ENCODE peak calls at places on chromosomes 4 and X, in ten cellular contexts. X is astrocyte of the spinal cord, F is thyroid gland, J is breast epithelium, D is left lung, V is upper lobe of right lung, E is astrocyte, K is suprapubic skin, R is psoas muscle, B is lower leg skin. W is an unnamed sample.

GRCh38 chr4:1277667-1278335 is 11.9 kb upstream of the MAEA start:
- DNase-seq in X (no peak), F (no peak), J (no peak), D (no peak), V (no peak), E (no peak), K (no peak), R (no peak), B (peak; percentile 43), W (no peak)

GRCh38 chr4:98470831-98471230 is 187.6 kb downstream of the TSPAN5 start:
- DNase-seq in X (peak; percentile 94), F (no peak), J (no peak), D (no peak), V (no peak), E (peak; percentile 96), K (no peak), R (no peak), B (peak; percentile 31), W (peak; percentile 86)

GRCh38 chrX:50838820-50839600 is 25.0 kb upstream of the SHROOM4 start:
- DNase-seq in X (peak; percentile 61), F (no peak), J (no peak), D (no peak), V (no peak), E (peak; percentile 78), K (no peak), R (no peak), B (no peak), W (peak; percentile 67)

GRCh38 chr4:124762956-124763355 is 50.4 kb upstream of the ANKRD50 start:
- DNase-seq in X (no peak), F (no peak), J (no peak), D (no peak), V (no peak), E (no peak), K (no peak), R (no peak), B (no peak), W (no peak)

GRCh38 chr4:88457307-88458090 is 580 bp downstream of the HERC5 start:
- DNase-seq in X (peak; percentile 1), F (peak; percentile 58), J (no peak), D (peak; percentile 40), V (peak; percentile 76), E (peak; percentile 8), K (no peak), R (peak; percentile 67), B (peak; percentile 89), W (peak; percentile 34)

GRCh38 chr4:113616443-113616842 is 145.1 kb downstream of the CAMK2D start:
- DNase-seq in X (no peak), F (no peak), J (no peak), D (no peak), V (no peak), E (no peak), K (no peak), R (no peak), B (no peak), W (peak; percentile 67)

GRCh38 chr4:139918994-139919393 is 235.0 kb downstream of the MAML3 start:
- DNase-seq in X (no peak), F (no peak), J (no peak), D (no peak), V (no peak), E (peak; percentile 46), K (no peak), R (no peak), B (no peak), W (no peak)

GRCh38 chr4:184846531-184846930 is 20.8 kb upstream of the ACSL1 start:
- DNase-seq in X (no peak), F (no peak), J (no peak), D (no peak), V (no peak), E (no peak), K (no peak), R (no peak), B (no peak), W (no peak)

GRCh38 chr4:173943547-173943946 is 339.9 kb downstream of the FBXO8 start:
- DNase-seq in X (no peak), F (no peak), J (no peak), D (no peak), V (no peak), E (no peak), K (no peak), R (no peak), B (no peak), W (no peak)

GRCh38 chr4:174764105-174764729 is 64.8 kb downstream of the GLRA3 start:
- DNase-seq in X (peak; percentile 74), F (no peak), J (no peak), D (no peak), V (no peak), E (peak; percentile 32), K (no peak), R (no peak), B (no peak), W (peak; percentile 81)

GRCh38 chr4:154626793-154627484 is 14.5 kb upstream of the FGG start:
- DNase-seq in X (peak; percentile 48), F (peak; percentile 82), J (peak; percentile 57), D (peak; percentile 60), V (peak; percentile 87), E (peak; percentile 27), K (no peak), R (peak; percentile 56), B (no peak), W (peak; percentile 51)
- TF ChIP-seq CTCF in X (peak; percentile 68), F (peak; percentile 49), J (no peak), D (peak; percentile 35), V (peak; percentile 54), E (peak; percentile 43), K (peak; percentile 4), R (peak; percentile 28), B (no peak), W (peak; percentile 66)

DNA sequence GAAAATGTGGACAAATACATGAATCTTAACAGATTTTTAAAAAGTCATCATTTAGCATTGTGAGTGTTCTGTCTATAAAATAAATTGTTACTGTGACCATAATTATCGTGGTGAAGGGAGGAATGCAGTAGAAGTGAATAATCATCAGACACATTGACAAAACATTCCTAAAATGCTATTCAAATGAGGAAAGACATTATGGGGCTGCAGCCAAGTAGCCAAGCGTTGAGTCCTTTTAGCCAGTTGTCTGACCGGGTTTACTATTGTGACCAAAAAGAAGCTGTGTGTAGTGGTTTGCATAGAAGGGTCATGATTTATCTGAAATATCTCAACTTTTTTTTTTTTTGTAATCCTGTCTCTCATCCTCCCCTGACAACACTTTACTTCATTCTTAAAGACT is 19.5 kb downstream of the WWC2 start:
- DNase-seq in X (peak; percentile 86), F (peak; percentile 46), J (no peak), D (no peak), V (no peak), E (peak; percentile 98), K (no peak), R (no peak), B (no peak), W (peak; percentile 88)
- H3K4me3 ChIP-seq in X (no peak overlapping the region), F (no peak overlapping the region), J (no peak overlapping the region), D (no peak overlapping the region), V (no peak overlapping the region), E (peak overlapping the region; percentile 38), K (no peak overlapping the region), R (no peak overlapping the region), B (no peak overlapping the region), W (no peak overlapping the region)

GRCh38 chr4:70236125-70236524 is 6.3 kb upstream of the CSN3 start:
- DNase-seq in X (no peak), F (no peak), J (no peak), D (no peak), V (no peak), E (no peak), K (no peak), R (no peak), B (no peak), W (peak; percentile 24)

GRCh38 chr4:70239497-70239896 is 2.9 kb upstream of the CSN3 start:
- DNase-seq in X (no peak), F (no peak), J (no peak), D (no peak), V (no peak), E (no peak), K (no peak), R (no peak), B (no peak), W (no peak)

GRCh38 chr4:70240192-70240591 is 2.2 kb upstream of the CSN3 start:
- DNase-seq in X (peak; percentile 13), F (no peak), J (no peak), D (no peak), V (no peak), E (peak; percentile 20), K (no peak), R (no peak), B (no peak), W (peak; percentile 30)
- TF ChIP-seq CTCF in X (no peak), F (no peak), J (no peak), D (no peak), V (no peak), E (no peak), K (no peak), R (no peak), B (no peak), W (no peak)

DNA sequence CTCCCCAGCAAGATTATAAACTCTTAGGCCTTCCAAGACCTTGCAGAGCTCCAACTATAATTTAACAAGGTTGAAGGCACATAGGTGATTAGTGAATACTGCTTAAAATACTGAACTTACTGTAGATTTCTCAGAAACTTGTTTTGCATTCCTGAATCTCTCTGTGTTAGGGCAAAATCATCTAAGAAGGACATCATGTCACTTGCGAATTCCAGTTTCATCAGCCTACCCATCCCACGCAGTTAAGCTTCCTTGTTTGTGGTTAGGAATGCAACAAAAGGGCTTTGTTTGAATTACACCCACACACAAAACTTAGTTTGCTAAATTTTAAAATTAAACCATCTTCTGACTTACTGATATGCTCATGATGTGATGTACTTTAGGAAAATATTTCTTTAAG is 174.0 kb downstream of the SOWAHB start:
- DNase-seq in X (peak; percentile 63), F (no peak), J (no peak), D (no peak), V (no peak), E (peak; percentile 98), K (no peak), R (no peak), B (no peak), W (peak; percentile 75)
- H3K4me3 ChIP-seq in X (no peak overlapping the region), F (no peak overlapping the region), J (no peak overlapping the region), D (no peak overlapping the region), V (no peak overlapping the region), E (peak overlapping the region; percentile 19), K (no peak overlapping the region), R (no peak overlapping the region), B (no peak overlapping the region), W (no peak overlapping the region)

GRCh38 chr4:81688085-81688484 is 216.4 kb upstream of the RASGEF1B start:
- DNase-seq in X (no peak), F (no peak), J (no peak), D (no peak), V (no peak), E (no peak), K (no peak), R (no peak), B (no peak), W (peak; percentile 48)
- TF ChIP-seq CTCF in X (peak; percentile 5), F (no peak), J (no peak), D (no peak), V (peak; percentile 34), E (no peak), K (no peak), R (no peak), B (no peak), W (peak; percentile 59)

W was measured in choroid plexus epithelial cell.